ENCODE peak calls at places on chromosomes 12 and 14, in eight cellular contexts. I is astrocyte of the spinal cord; R is mucosa of descending colon; S is CD8-positive, alpha-beta T cell; X is IMR-90; G is cardiac muscle cell; K is colonic mucosa; W is tibial artery. A is an unnamed sample.

GRCh38 chr12:62434504-62435336 is 31.9 kb upstream of the MON2 start:
- DNase-seq in I (no peak), R (no peak), S (no peak), X (no peak), G (no peak), K (no peak), W (no peak), A (peak)

GRCh38 chr12:12266389-12266872 is 413 bp downstream of the LRP6 start:
- DNase-seq in I (no peak), R (no peak), S (no peak), X (no peak), G (no peak), K (peak), W (peak), A (no peak)

GRCh38 chr14:32648434-32648833 is 290.2 kb upstream of the NPAS3 start:
- DNase-seq in I (peak), R (no peak), S (no peak), X (peak), G (peak), K (no peak), W (no peak), A (no peak)

GRCh38 chr12:106030210-106031175 is 108.3 kb downstream of the NUAK1 start:
- DNase-seq in I (peak), R (no peak), S (no peak), X (peak), G (peak), K (no peak), W (no peak), A (no peak)

GRCh38 chr12:52918784-52919183 is 13.9 kb upstream of the KRT8 start:
- DNase-seq in I (no peak), R (no peak), S (no peak), X (no peak), G (no peak), K (no peak), W (no peak), A (no peak)

GRCh38 chr12:94062796-94063635 is 85.4 kb upstream of the PLXNC1 start:
- DNase-seq in I (no peak), R (peak), S (no peak), X (no peak), G (no peak), K (peak), W (no peak), A (no peak)

GRCh38 chr12:125068391-125068790 is 3.2 kb downstream of the AACS start:
- DNase-seq in I (no peak), R (no peak), S (no peak), X (no peak), G (no peak), K (no peak), W (no peak), A (peak)

GRCh38 chr12:68199127-68199526 is 26.5 kb downstream of the IL26 start:
- DNase-seq in I (no peak), R (no peak), S (no peak), X (no peak), G (no peak), K (no peak), W (no peak), A (no peak)

GRCh38 chr14:101873401-101873800 is 91.0 kb upstream of the DYNC1H1 start:
- DNase-seq in I (no peak), R (no peak), S (no peak), X (no peak), G (no peak), K (no peak), W (no peak), A (no peak)

GRCh38 chr14:74290415-74290814 is 12.3 kb downstream of the ABCD4 start:
- DNase-seq in I (peak), R (no peak), S (no peak), X (peak), G (peak), K (no peak), W (no peak), A (no peak)

GRCh38 chr12:22282283-22282682 is 52.2 kb downstream of the ST8SIA1 start:
- DNase-seq in I (peak), R (no peak), S (no peak), X (peak), G (peak), K (no peak), W (no peak), A (no peak)

GRCh38 chr14:54498095-54498531 is 9.3 kb upstream of the GMFB start:
- DNase-seq in I (no peak), R (peak), S (no peak), X (no peak), G (no peak), K (peak), W (no peak), A (no peak)

GRCh38 chr12:72747460-72747859 is 475.3 kb downstream of the TRHDE start:
- DNase-seq in I (no peak), R (no peak), S (no peak), X (no peak), G (peak), K (no peak), W (no peak), A (no peak)

GRCh38 chr12:108207791-108208730 is 79.0 kb downstream of the WSCD2 start:
- DNase-seq in I (no peak), R (no peak), S (no peak), X (no peak), G (no peak), K (no peak), W (no peak), A (no peak)

GRCh38 chr14:55869397-55870049 is 248.7 kb upstream of the PELI2 start:
- DNase-seq in I (no peak), R (no peak), S (no peak), X (no peak), G (no peak), K (no peak), W (no peak), A (no peak)

GRCh38 chr14:74510955-74511354 is 17.4 kb downstream of the ISCA2 start:
- DNase-seq in I (peak), R (peak), S (no peak), X (peak), G (no peak), K (no peak), W (peak), A (peak)

GRCh38 chr12:6608592-6609311 is 1.6 kb upstream of the CHD4 start:
- DNase-seq in I (peak), R (peak), S (no peak), X (no peak), G (peak), K (no peak), W (peak), A (peak)

GRCh38 chr12:24541193-24541871 is 407.6 kb downstream of the BCAT1 start:
- DNase-seq in I (no peak), R (no peak), S (no peak), X (no peak), G (no peak), K (no peak), W (no peak), A (no peak)

GRCh38 chr12:56115329-56115728 is 1.1 kb upstream of the RPL41 start:
- DNase-seq in I (peak), R (peak), S (no peak), X (peak), G (peak), K (no peak), W (no peak), A (no peak)

GRCh38 chr12:34287437-34287836 is 265.1 kb downstream of the ALG10 start:
- DNase-seq in I (no peak), R (no peak), S (no peak), X (no peak), G (no peak), K (no peak), W (peak), A (peak)

GRCh38 chr12:105226219-105226618 is 9.8 kb downstream of the APPL2 start:
- DNase-seq in I (peak), R (no peak), S (peak), X (peak), G (peak), K (peak), W (peak), A (no peak)

GRCh38 chr12:28172434-28173030 is 17.7 kb upstream of the CCDC91 start:
- DNase-seq in I (peak), R (no peak), S (no peak), X (peak), G (peak), K (peak), W (no peak), A (no peak)

GRCh38 chr14:37697489-37698121 is 102.2 kb downstream of the TTC6 start:
- DNase-seq in I (peak), R (no peak), S (no peak), X (peak), G (peak), K (no peak), W (no peak), A (no peak)

GRCh38 chr12:47038270-47038748 is 41.1 kb upstream of the PCED1B start:
- DNase-seq in I (peak), R (no peak), S (no peak), X (peak), G (peak), K (no peak), W (no peak), A (no peak)

GRCh38 chr12:112183141-112183581 is 57.8 kb downstream of the TRAFD1 start:
- DNase-seq in I (peak), R (no peak), S (no peak), X (peak), G (peak), K (no peak), W (no peak), A (no peak)

GRCh38 chr12:94073441-94074051 is 74.8 kb upstream of the PLXNC1 start:
- DNase-seq in I (no peak), R (no peak), S (no peak), X (peak), G (peak), K (no peak), W (no peak), A (no peak)

DNA sequence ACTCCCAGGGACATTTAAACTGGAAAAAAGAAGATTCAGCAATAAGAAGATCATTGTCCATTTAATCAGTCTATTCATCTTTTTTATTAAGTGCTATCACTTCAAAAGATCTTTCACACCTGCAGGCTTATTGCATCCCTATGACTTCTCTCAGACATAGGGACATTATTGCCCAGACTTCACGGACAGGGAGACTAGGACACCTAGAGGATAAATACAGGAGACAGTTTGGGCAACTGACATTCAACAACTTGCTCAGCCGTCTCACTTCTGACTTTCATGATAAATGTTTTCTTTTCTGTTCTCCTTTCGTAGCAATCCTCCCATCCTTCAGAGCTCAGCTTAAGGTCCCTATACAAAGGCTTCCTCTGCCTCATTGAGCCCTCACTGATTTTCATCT is 84.3 kb downstream of the TMEM30B start:
- DNase-seq in I (no peak), R (no peak), S (no peak), X (no peak), G (no peak), K (no peak), W (no peak), A (no peak)
- TF ChIP-seq CTCF in I (no peak), R (no peak), S (no peak), X (no peak), G (peak), K (no peak), W (peak), A (no peak)

GRCh38 chr12:91922674-91923073 is 223.0 kb downstream of the BTG1 start:
- DNase-seq in I (no peak), R (no peak), S (no peak), X (peak), G (peak), K (no peak), W (no peak), A (no peak)
- H3K4me3 ChIP-seq in I (no peak), R (no peak), S (no peak), X (no peak), G (no peak), K (no peak), W (no peak), A (no peak)

GRCh38 chr12:5186715-5187114 is 143.0 kb downstream of the KCNA5 start:
- DNase-seq in I (no peak), R (no peak), S (no peak), X (no peak), G (no peak), K (no peak), W (no peak), A (no peak)

GRCh38 chr12:5188413-5188930 is 144.8 kb downstream of the KCNA5 start:
- DNase-seq in I (no peak), R (no peak), S (no peak), X (no peak), G (no peak), K (no peak), W (no peak), A (no peak)

GRCh38 chr12:5187136-5187535 is 143.5 kb downstream of the KCNA5 start:
- DNase-seq in I (no peak), R (no peak), S (no peak), X (no peak), G (no peak), K (no peak), W (no peak), A (no peak)

GRCh38 chr12:5185435-5186069 is 141.9 kb downstream of the KCNA5 start:
- DNase-seq in I (no peak), R (no peak), S (no peak), X (no peak), G (no peak), K (no peak), W (no peak), A (no peak)

GRCh38 chr12:5184159-5184558 is 140.5 kb downstream of the KCNA5 start:
- DNase-seq in I (no peak), R (no peak), S (no peak), X (peak), G (no peak), K (no peak), W (no peak), A (no peak)
- TF ChIP-seq CTCF in I (no peak), R (no peak), S (no peak), X (peak), G (no peak), K (no peak), W (no peak), A (no peak)

GRCh38 chr12:15910468-15910863 is 666 bp upstream of the DERA start:
- DNase-seq in I (no peak), R (no peak), S (no peak), X (no peak), G (no peak), K (no peak), W (no peak), A (no peak)
- H3K4me3 ChIP-seq in I (no peak), R (no peak), S (peak), X (peak), G (no peak), K (peak), W (peak), A (no peak)

GRCh38 chr12:2675776-2676175 is 119.0 kb upstream of the FKBP4 start:
- DNase-seq in I (no peak), R (no peak), S (no peak), X (no peak), G (no peak), K (no peak), W (no peak), A (no peak)
- TF ChIP-seq CTCF in I (no peak), R (no peak), S (no peak), X (no peak), G (no peak), K (no peak), W (no peak), A (no peak)

DNA sequence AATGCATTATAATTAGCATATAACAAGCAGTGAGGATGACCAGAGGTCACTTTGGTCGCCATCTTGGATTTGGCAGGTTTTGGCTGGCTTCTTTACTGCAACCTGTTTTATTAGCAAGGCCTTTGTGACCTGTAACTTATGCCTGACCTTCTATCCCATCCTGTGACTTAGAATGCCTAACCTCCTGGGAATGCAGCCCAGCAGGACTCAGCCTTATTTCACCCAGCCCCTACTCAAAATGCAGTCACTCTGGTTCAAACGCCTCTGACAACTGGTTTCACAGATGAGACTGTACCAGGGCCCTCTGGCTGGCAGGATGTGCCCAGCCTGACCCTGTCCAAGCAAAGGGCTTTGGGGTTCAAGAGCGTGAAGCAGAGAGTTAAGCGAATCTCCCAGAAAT is 157.5 kb upstream of the SFSWAP start:
- DNase-seq in I (no peak), R (no peak), S (no peak), X (no peak), G (no peak), K (no peak), W (no peak), A (no peak)
- H3K4me3 ChIP-seq in I (no peak), R (no peak), S (no peak), X (no peak), G (no peak), K (no peak), W (no peak), A (no peak)

DNA sequence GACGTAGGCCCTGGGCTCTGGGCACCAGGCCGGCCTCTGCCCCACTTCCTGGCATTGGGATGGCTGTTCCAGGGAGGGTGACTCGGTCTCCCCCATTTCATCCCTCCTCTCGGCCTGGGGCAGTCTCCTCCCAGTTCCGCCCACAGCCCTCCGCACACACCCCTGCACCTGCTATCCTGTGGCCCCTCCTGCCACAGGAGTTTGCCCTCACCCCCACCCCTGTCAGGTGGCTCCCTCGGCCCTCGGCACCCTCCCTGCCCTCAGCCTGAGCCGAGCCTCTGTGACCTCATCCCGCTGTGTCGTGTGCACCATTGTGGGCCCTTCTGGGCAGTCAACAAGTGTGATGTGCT is 196.4 kb downstream of the KIF26A start:
- DNase-seq in I (no peak), R (no peak), S (no peak), X (no peak), G (no peak), K (peak), W (no peak), A (no peak)
- TF ChIP-seq CTCF in I (no peak), R (no peak), S (no peak), X (no peak), G (no peak), K (no peak), W (no peak), A (no peak)

GRCh38 chr12:30769802-30770201 is 15.1 kb upstream of the CAPRIN2 start:
- DNase-seq in I (no peak), R (no peak), S (no peak), X (no peak), G (no peak), K (no peak), W (no peak), A (no peak)
- H3K4me3 ChIP-seq in I (no peak), R (no peak), S (no peak), X (no peak), G (no peak), K (no peak), W (no peak), A (no peak)

GRCh38 chr12:81797100-81797499 is 38.0 kb upstream of the PPFIA2 start:
- DNase-seq in I (peak), R (no peak), S (no peak), X (no peak), G (peak), K (no peak), W (no peak), A (no peak)
- TF ChIP-seq CTCF in I (peak), R (no peak), S (no peak), X (peak), G (peak), K (no peak), W (no peak), A (peak)